ENCODE peak calls at places on chromosome 18, in seven cellular contexts. T is transverse colon, D is GM12878, V is stomach, J is spleen, L is HCT116, C is esophagus muscularis mucosa. H is an unnamed sample.

GRCh38 chr18:47263197-47263827 is 11.9 kb upstream of the SKOR2 start:
- DNase-seq in T (no peak), D (no peak), V (no peak), J (peak; percentile 62), L (no peak), C (no peak), H (no peak)

GRCh38 chr18:61888622-61889021 is 4.2 kb downstream of the RNF152 start:
- DNase-seq in T (no peak), D (no peak), V (no peak), J (no peak), L (no peak), C (no peak), H (no peak)

GRCh38 chr18:47595816-47596501 is 334.5 kb downstream of the SMAD2 start:
- DNase-seq in T (peak; percentile 55), D (peak; percentile 8), V (no peak), J (no peak), L (peak; percentile 10), C (no peak), H (peak; percentile 24)

GRCh38 chr18:25464211-25464610 is 112.2 kb upstream of the ZNF521 start:
- DNase-seq in T (no peak), D (no peak), V (no peak), J (no peak), L (no peak), C (no peak), H (no peak)

GRCh38 chr18:56910967-56911366 is 235.9 kb upstream of the BOD1L2 start:
- DNase-seq in T (no peak), D (no peak), V (no peak), J (no peak), L (no peak), C (no peak), H (no peak)

GRCh38 chr18:22683196-22683676 is 249.9 kb upstream of the RBBP8 start:
- DNase-seq in T (peak; percentile 95), D (no peak), V (peak; percentile 91), J (no peak), L (no peak), C (no peak), H (no peak)

GRCh38 chr18:66724664-66725356 is 120.9 kb upstream of the CDH19 start:
- DNase-seq in T (peak; percentile 52), D (no peak), V (peak; percentile 50), J (no peak), L (no peak), C (no peak), H (no peak)

GRCh38 chr18:2486426-2486825 is 84.9 kb downstream of the METTL4 start:
- DNase-seq in T (no peak), D (no peak), V (no peak), J (no peak), L (no peak), C (no peak), H (no peak)

GRCh38 chr18:64132871-64133270 is 16.0 kb downstream of the LINC00305 start:
- DNase-seq in T (no peak), D (no peak), V (no peak), J (no peak), L (no peak), C (no peak), H (no peak)

GRCh38 chr18:21071071-21071470 is 40.5 kb downstream of the ROCK1 start:
- DNase-seq in T (no peak), D (no peak), V (no peak), J (no peak), L (no peak), C (no peak), H (no peak)

GRCh38 chr18:50751490-50751889 is 68.3 kb downstream of the MRO start:
- DNase-seq in T (no peak), D (no peak), V (no peak), J (no peak), L (no peak), C (no peak), H (no peak)

GRCh38 chr18:53566622-53567021 is 657.8 kb downstream of the MBD2 start:
- DNase-seq in T (no peak), D (no peak), V (no peak), J (no peak), L (no peak), C (no peak), H (no peak)

GRCh38 chr18:69590150-69590549 is 189.5 kb downstream of the DOK6 start:
- DNase-seq in T (no peak), D (no peak), V (no peak), J (no peak), L (no peak), C (no peak), H (no peak)

GRCh38 chr18:8238507-8238906 is 370.7 kb upstream of the RAB12 start:
- DNase-seq in T (no peak), D (no peak), V (no peak), J (no peak), L (no peak), C (no peak), H (no peak)

GRCh38 chr18:12597775-12598174 is 60.1 kb downstream of the SPIRE1 start:
- DNase-seq in T (no peak), D (no peak), V (no peak), J (no peak), L (peak; percentile 47), C (no peak), H (no peak)

GRCh38 chr18:55124078-55124477 is 164.8 kb upstream of the CCDC68 start:
- DNase-seq in T (no peak), D (no peak), V (no peak), J (no peak), L (no peak), C (no peak), H (no peak)

GRCh38 chr18:23588836-23589560 is 2.7 kb upstream of the NPC1 start:
- DNase-seq in T (no peak), D (no peak), V (no peak), J (no peak), L (no peak), C (no peak), H (no peak)

GRCh38 chr18:76528477-76529432 is 33.7 kb upstream of the ZNF516 start:
- DNase-seq in T (peak; percentile 24), D (peak; percentile 13), V (peak; percentile 46), J (peak; percentile 61), L (no peak), C (no peak), H (no peak)

GRCh38 chr18:25230658-25231326 is 121.2 kb downstream of the ZNF521 start:
- DNase-seq in T (peak; percentile 39), D (no peak), V (peak; percentile 60), J (peak; percentile 78), L (no peak), C (peak; percentile 94), H (no peak)

GRCh38 chr18:11246883-11247282 is 97.5 kb upstream of the PIEZO2 start:
- DNase-seq in T (no peak), D (no peak), V (no peak), J (no peak), L (no peak), C (no peak), H (no peak)

GRCh38 chr18:62918361-62918760 is 203.0 kb downstream of the PHLPP1 start:
- DNase-seq in T (no peak), D (no peak), V (no peak), J (no peak), L (no peak), C (no peak), H (no peak)

GRCh38 chr18:48781041-48781989 is 169.4 kb downstream of the SMAD7 start:
- DNase-seq in T (peak; percentile 54), D (no peak), V (peak; percentile 79), J (peak; percentile 90), L (no peak), C (peak; percentile 93), H (no peak)

GRCh38 chr18:63427566-63427965 is 5.3 kb upstream of the VPS4B start:
- DNase-seq in T (peak; percentile 33), D (no peak), V (no peak), J (no peak), L (peak; percentile 26), C (no peak), H (no peak)

GRCh38 chr18:31046916-31047315 is 4.4 kb upstream of the DSC3 start:
- DNase-seq in T (no peak), D (no peak), V (no peak), J (no peak), L (no peak), C (no peak), H (no peak)

GRCh38 chr18:39326772-39327171 is 1761.2 kb upstream of the CELF4 start:
- DNase-seq in T (no peak), D (no peak), V (no peak), J (no peak), L (no peak), C (no peak), H (no peak)

DNA sequence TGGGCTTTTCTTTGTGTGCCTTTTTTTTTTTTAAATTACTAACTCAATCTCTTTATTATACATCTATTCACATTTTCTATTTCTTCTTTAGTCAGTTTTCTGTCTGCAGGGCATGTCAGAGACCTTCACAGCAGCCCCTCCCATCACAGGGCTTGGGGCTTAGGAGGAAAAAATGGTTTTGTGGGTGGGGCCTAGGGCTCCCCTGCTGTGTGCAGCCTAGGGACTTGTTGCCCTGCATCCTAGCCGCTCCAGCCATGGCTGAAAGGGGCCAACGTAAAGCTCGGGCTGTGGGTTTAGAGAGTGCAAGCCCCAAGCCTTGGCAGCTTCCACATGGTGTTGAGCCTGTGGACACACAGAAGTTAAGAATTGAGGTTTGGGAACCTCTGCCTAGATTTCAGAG is 13.8 kb downstream of the ZSCAN30 start:
- DNase-seq in T (no peak), D (no peak), V (no peak), J (no peak), L (no peak), C (no peak), H (no peak)
- TF ChIP-seq POLR2AphosphoS5 in T (no peak), D (no peak), V (no peak), J (no peak), L (no peak), C (no peak), H (no peak)

GRCh38 chr18:79679552-79680099 is at the start of gene CTDP1:
- DNase-seq in T (peak; percentile 91), D (no peak), V (peak; percentile 96), J (peak; percentile 97), L (peak; percentile 81), C (peak; percentile 98), H (peak; percentile 94)
- TF ChIP-seq POLR2A in T (peak; percentile 78), D (peak; percentile 61), V (no peak), J (peak; percentile 71), L (no peak), C (peak; percentile 45), H (peak; percentile 69)

GRCh38 chr18:3498705-3499451 is 48.9 kb downstream of the TGIF1 start:
- DNase-seq in T (peak; percentile 28), D (no peak), V (peak; percentile 37), J (peak; percentile 82), L (no peak), C (no peak), H (no peak)
- TF ChIP-seq POLR2AphosphoS5 in T (no peak), D (no peak), V (no peak), J (peak; percentile 51), L (no peak), C (no peak), H (no peak)

DNA sequence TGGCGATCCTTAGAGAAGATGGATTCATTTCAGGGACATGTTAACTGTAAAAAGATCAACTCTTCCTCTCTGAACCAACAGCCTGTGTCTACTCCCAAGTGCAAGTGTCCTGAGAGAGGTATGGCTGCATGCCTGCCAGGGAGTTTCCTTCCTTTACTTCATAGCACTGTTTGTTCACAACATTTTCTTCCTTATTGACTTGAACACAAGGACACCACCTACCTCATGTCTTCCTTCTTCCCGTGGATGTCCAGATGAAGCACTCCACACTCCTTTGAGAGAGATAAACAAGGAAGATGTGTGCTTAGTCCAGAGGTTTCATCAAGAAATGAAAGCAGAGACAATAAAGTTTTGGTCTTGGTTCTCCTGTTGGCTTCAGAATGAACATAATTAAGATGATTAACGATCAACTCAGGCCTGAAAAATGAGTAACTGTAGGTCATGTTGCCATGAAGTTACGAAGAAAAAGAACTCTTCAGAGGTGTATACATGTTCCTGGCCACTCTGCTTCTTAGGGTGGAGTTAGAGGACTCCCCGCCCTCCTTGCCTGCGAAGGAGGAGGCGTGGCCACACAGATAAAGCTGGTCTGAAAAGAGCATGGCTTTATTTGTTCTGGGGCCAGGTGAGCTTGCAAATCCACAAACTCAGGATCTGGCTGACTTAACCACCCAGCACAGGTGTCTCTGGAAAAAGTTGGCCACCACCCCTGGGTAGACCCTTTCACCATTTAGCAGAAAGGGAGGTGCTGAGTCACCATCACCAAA is 155.0 kb upstream of the KCTD1 start:
- DNase-seq in T (peak; percentile 32), D (no peak), V (peak; percentile 83), J (no peak), L (no peak), C (peak; percentile 83), H (no peak)
- TF ChIP-seq POLR2A in T (no peak), D (no peak), V (no peak), J (no peak), L (no peak), C (no peak), H (no peak)

H was measured in GM12892.